ENCODE peak calls at places on chromosomes 5 and 9, in five cellular contexts. B is ovary, D is dorsolateral prefrontal cortex, J is A549, Q is glutamatergic neuron. X is an unnamed sample.

GRCh38 chr9:76567086-76567485 is 108.1 kb downstream of the GCNT1 start:
- DNase-seq in J (no peak), B (no peak), Q (no peak), D (no peak), X (no peak)

GRCh38 chr5:52844885-52845284 is 57.2 kb downstream of the ITGA1 start:
- DNase-seq in Q (no peak), B (no peak), J (no peak), D (no peak), X (no peak)

GRCh38 chr9:91037511-91038482 is 236.2 kb downstream of the SYK start:
- DNase-seq in J (peak), D (no peak), Q (no peak), B (peak), X (peak)

GRCh38 chr5:67831081-67831480 is 384.5 kb upstream of the PIK3R1 start:
- DNase-seq in D (no peak), J (no peak), B (no peak), Q (no peak), X (no peak)

GRCh38 chr9:135281151-135281550 is 193.7 kb downstream of the OLFM1 start:
- DNase-seq in J (no peak), D (no peak), B (no peak), Q (peak), X (no peak)

GRCh38 chr9:121230231-121230630 is 28.6 kb upstream of the RAB14 start:
- DNase-seq in D (no peak), Q (no peak), J (no peak), B (no peak), X (no peak)

GRCh38 chr5:133328800-133329199 is 277.0 kb downstream of the HSPA4 start:
- DNase-seq in J (no peak), Q (no peak), B (no peak), D (no peak), X (no peak)

GRCh38 chr9:9790216-9790872 is 822.5 kb downstream of the PTPRD start:
- DNase-seq in J (peak), D (no peak), Q (peak), B (no peak), X (no peak)

GRCh38 chr5:56918054-56918453 is 8.7 kb downstream of the SETD9 start:
- DNase-seq in Q (no peak), D (no peak), J (no peak), B (no peak), X (no peak)

GRCh38 chr9:107222020-107222522 is 61.0 kb upstream of the RAD23B start:
- DNase-seq in Q (no peak), B (no peak), J (peak), D (no peak), X (no peak)

GRCh38 chr5:31993182-31993961 is 180.7 kb downstream of the GOLPH3 start:
- DNase-seq in J (no peak), D (no peak), Q (no peak), B (no peak), X (no peak)

DNA sequence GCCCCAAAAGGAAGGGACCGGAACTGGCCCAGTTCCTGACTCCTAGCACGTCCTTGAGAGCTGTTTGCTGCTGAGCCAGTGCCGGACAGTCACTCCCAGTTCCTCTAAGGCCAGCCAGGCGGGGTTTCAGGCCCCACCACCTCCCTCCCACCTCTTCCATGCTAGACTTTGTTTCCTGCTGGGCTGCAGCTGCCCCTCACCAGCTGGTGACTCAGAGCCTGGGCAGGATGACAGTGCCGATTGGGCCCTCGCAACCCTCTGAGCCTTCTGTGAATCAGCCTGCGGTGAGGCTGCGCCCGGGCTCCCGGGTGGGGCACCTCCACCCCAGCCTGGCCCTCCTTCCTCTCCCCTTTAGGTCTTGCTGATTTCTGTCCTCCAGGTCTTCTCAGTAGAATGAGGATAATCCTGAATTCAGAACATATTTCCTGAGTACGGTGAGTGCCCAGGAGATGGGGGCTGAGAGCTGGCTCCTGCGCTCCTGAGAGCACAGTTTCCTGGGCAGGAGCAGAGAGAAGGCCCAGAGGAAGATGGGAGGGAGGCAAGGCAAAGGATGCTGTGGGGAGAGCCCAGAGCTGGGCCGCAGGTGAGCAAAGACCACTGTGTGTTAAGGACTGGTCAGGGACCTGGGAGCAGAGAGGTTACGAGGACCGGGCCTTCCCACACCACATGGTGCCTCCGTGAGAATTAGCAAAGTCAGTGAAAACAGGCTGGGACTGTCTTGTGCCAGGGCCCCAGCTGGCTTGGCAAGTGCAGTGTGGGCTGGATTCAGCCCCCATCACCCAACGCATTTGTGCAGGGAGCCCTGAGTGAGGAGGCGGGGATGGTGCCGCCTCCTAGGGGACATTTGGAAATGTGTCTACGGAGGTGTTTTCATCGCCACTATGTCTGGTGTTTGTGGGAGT is 32.9 kb upstream of the STXBP1 start:
- DNase-seq in D (peak), Q (peak), B (peak), J (peak), X (peak)
- TF ChIP-seq CTCF in D (peak), Q (no peak), B (peak), J (peak), X (no peak)

GRCh38 chr9:88075966-88076285 is 62.3 kb downstream of the SPATA31C2 start:
- DNase-seq in B (no peak), J (no peak), D (no peak), Q (no peak), X (no peak)
- TF ChIP-seq CTCF in B (no peak), J (no peak), D (no peak), Q (no peak), X (no peak)

DNA sequence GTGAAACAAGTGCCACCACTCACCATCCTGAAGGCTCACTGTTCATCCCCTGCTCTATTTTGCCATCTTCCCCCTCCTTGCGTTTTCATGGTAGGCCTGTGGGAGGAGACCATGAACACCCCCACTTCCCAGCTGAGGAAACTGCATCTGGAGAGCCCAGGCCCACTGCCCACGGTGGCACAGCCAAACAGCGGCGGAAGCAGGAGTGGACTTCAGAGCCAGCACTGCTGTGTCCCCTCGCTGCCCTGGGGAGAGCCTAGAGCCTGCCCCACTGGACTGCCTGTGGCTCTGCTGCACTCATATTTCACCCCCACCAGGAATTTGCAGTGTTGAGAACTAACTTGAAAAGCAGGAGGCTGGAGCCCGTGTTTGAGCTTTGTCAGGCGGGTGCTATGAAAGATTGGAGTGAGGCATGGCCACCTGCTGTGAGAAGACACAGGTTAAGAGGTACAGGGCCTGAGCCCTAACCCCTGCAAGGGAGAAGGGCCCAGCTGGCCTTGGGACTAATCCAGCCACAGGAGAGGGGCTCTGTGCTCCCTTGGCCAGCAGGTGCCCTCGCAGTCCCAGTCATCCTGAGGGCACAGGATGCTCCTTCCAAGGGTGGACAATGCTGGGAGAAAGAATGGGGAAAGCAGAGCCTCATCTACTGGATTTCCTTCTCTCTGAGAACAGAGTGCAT is 79.0 kb downstream of the MACROH2A1 start:
- DNase-seq in B (peak), J (no peak), Q (no peak), D (peak), X (peak)
- TF ChIP-seq CTCF in B (no peak), J (no peak), Q (no peak), D (no peak), X (no peak)

GRCh38 chr9:89171231-89171630 is 7.4 kb downstream of the SHC3 start:
- DNase-seq in Q (no peak), B (no peak), J (no peak), D (no peak), X (no peak)
- TF ChIP-seq CTCF in Q (no peak), B (no peak), J (no peak), D (no peak), X (no peak)

GRCh38 chr9:137543237-137543963 is 6.8 kb downstream of the PNPLA7 start:
- DNase-seq in J (no peak), D (no peak), B (no peak), Q (no peak), X (no peak)
- TF ChIP-seq CTCF in J (no peak), D (no peak), B (no peak), Q (no peak), X (no peak)

GRCh38 chr9:99948896-99949295 is 42.4 kb downstream of the STX17 start:
- DNase-seq in J (no peak), Q (no peak), D (no peak), B (no peak), X (no peak)

GRCh38 chr9:99948482-99948881 is 42.0 kb downstream of the STX17 start:
- DNase-seq in B (no peak), Q (no peak), D (no peak), J (no peak), X (no peak)

GRCh38 chr9:99947395-99947794 is 40.9 kb downstream of the STX17 start:
- DNase-seq in D (no peak), Q (no peak), J (peak), B (no peak), X (no peak)
- TF ChIP-seq CTCF in D (no peak), Q (peak), J (no peak), B (no peak), X (no peak)